ENCODE peak calls at places on chromosomes 7 and 10, in seven cellular contexts. H is stromal cell of bone marrow, K is EL, Y is Kasumi-1, M is iris pigment epithelial cell, P is nucleus accumbens, F is SHP77 treated with DMSO at 0.1 percent for 48 hours. T is an unnamed sample.

GRCh38 chr7:75638607-75639070 is 100.1 kb downstream of the HIP1 start:
- DNase-seq in H (no peak), K (peak), Y (no peak), M (no peak), P (peak), F (no peak), T (no peak)

GRCh38 chr10:91493313-91493712 is 83.2 kb downstream of the HECTD2 start:
- DNase-seq in H (peak), K (peak), Y (peak), M (peak), P (no peak), F (no peak), T (peak)

GRCh38 chr10:128779457-128779856 is 653.2 kb upstream of the MKI67 start:
- DNase-seq in H (no peak), K (no peak), Y (no peak), M (no peak), P (no peak), F (no peak), T (no peak)

GRCh38 chr10:84308481-84309304 is 19.7 kb upstream of the CCSER2 start:
- DNase-seq in H (peak), K (peak), Y (peak), M (peak), P (no peak), F (no peak), T (no peak)

GRCh38 chr7:119256446-119257131 is 1016.4 kb upstream of the KCND2 start:
- DNase-seq in H (no peak), K (no peak), Y (no peak), M (no peak), P (no peak), F (peak), T (no peak)

GRCh38 chr7:71290382-71290781 is 158.4 kb downstream of the GALNT17 start:
- DNase-seq in H (no peak), K (no peak), Y (no peak), M (no peak), P (no peak), F (no peak), T (no peak)

GRCh38 chr10:132848951-132849545 is 63.1 kb upstream of the NKX6-2 start:
- DNase-seq in H (no peak), K (no peak), Y (no peak), M (no peak), P (no peak), F (no peak), T (no peak)

GRCh38 chr7:43083091-43083490 is 29.4 kb upstream of the HECW1 start:
- DNase-seq in H (no peak), K (no peak), Y (no peak), M (peak), P (no peak), F (no peak), T (no peak)

GRCh38 chr10:27759483-27760281 is 14.1 kb upstream of the MKX start:
- DNase-seq in H (no peak), K (no peak), Y (no peak), M (no peak), P (no peak), F (no peak), T (no peak)

GRCh38 chr10:116995648-116996047 is 9.3 kb downstream of the SHTN1 start:
- DNase-seq in H (no peak), K (no peak), Y (no peak), M (no peak), P (no peak), F (no peak), T (no peak)

GRCh38 chr10:96625173-96625572 is 38.4 kb upstream of the TM9SF3 start:
- DNase-seq in H (no peak), K (no peak), Y (no peak), M (no peak), P (no peak), F (no peak), T (no peak)

GRCh38 chr10:128062331-128062730 is 63.9 kb downstream of the MKI67 start:
- DNase-seq in H (no peak), K (no peak), Y (peak), M (no peak), P (no peak), F (no peak), T (no peak)

GRCh38 chr7:23299770-23300300 is 696 bp downstream of the MALSU1 start:
- DNase-seq in H (no peak), K (peak), Y (peak), M (peak), P (no peak), F (no peak), T (no peak)

GRCh38 chr7:132655071-132655761 is 78.9 kb upstream of the PLXNA4 start:
- DNase-seq in H (no peak), K (peak), Y (peak), M (peak), P (no peak), F (no peak), T (no peak)

GRCh38 chr10:78362406-78363022 is 328.9 kb downstream of the RPS24 start:
- DNase-seq in H (no peak), K (peak), Y (peak), M (peak), P (no peak), F (no peak), T (no peak)

GRCh38 chr7:22726345-22726848 is 603 bp upstream of the IL6 start:
- DNase-seq in H (peak), K (peak), Y (peak), M (peak), P (peak), F (peak), T (no peak)

GRCh38 chr10:132389631-132390454 is 7.2 kb upstream of the PWWP2B start:
- DNase-seq in H (no peak), K (no peak), Y (no peak), M (no peak), P (no peak), F (no peak), T (no peak)

GRCh38 chr10:131859341-131860020 is 41.3 kb upstream of the PPP2R2D start:
- DNase-seq in H (no peak), K (no peak), Y (no peak), M (no peak), P (no peak), F (no peak), T (no peak)

GRCh38 chr10:74586088-74586585 is 240.3 kb upstream of the KAT6B start:
- DNase-seq in H (no peak), K (no peak), Y (peak), M (peak), P (no peak), F (no peak), T (no peak)

GRCh38 chr10:78718032-78718572 is 350.7 kb upstream of the ZMIZ1 start:
- DNase-seq in H (no peak), K (no peak), Y (no peak), M (no peak), P (no peak), F (no peak), T (no peak)

GRCh38 chr10:92542458-92542857 is 31.4 kb downstream of the IDE start:
- DNase-seq in H (no peak), K (no peak), Y (no peak), M (no peak), P (no peak), F (no peak), T (no peak)

GRCh38 chr7:43647314-43647691 is 64.4 kb downstream of the STK17A start:
- DNase-seq in H (no peak), K (peak), Y (no peak), M (peak), P (no peak), F (no peak), T (peak)

GRCh38 chr7:57364933-57365710 is 84.9 kb upstream of the ZNF716 start:
- DNase-seq in H (no peak), K (no peak), Y (no peak), M (no peak), P (no peak), F (no peak), T (no peak)

GRCh38 chr7:105678811-105679495 is 97.7 kb upstream of the EFCAB10 start:
- DNase-seq in H (peak), K (no peak), Y (peak), M (peak), P (peak), F (peak), T (no peak)

GRCh38 chr10:123884907-123885381 is 6.7 kb downstream of the CPXM2 start:
- DNase-seq in H (no peak), K (no peak), Y (no peak), M (no peak), P (no peak), F (no peak), T (no peak)

GRCh38 chr7:47580175-47580701 is 1.7 kb downstream of the TNS3 start:
- DNase-seq in H (no peak), K (peak), Y (no peak), M (no peak), P (no peak), F (no peak), T (no peak)

GRCh38 chr7:135905858-135906257 is 71.3 kb downstream of the MTPN start:
- DNase-seq in H (no peak), K (no peak), Y (no peak), M (no peak), P (no peak), F (no peak), T (no peak)

GRCh38 chr10:5563991-5564536 is 39.3 kb downstream of the CALML3 start:
- DNase-seq in H (peak), K (peak), Y (no peak), M (peak), P (no peak), F (no peak), T (no peak)

GRCh38 chr10:97463363-97464132 is 17.6 kb downstream of the ZDHHC16 start:
- DNase-seq in H (peak), K (peak), Y (peak), M (peak), P (peak), F (peak), T (peak)

GRCh38 chr10:28948045-28948444 is 270.7 kb downstream of the BAMBI start:
- DNase-seq in H (no peak), K (peak), Y (no peak), M (peak), P (no peak), F (no peak), T (no peak)

GRCh38 chr10:90440870-90441269 is 417.0 kb downstream of the HTR7 start:
- DNase-seq in H (no peak), K (no peak), Y (no peak), M (no peak), P (no peak), F (no peak), T (no peak)

GRCh38 chr10:69360485-69361302 is 56.0 kb downstream of the TACR2 start:
- DNase-seq in H (peak), K (peak), Y (no peak), M (peak), P (no peak), F (no peak), T (peak)

GRCh38 chr7:45902820-45903219 is 14.5 kb downstream of the IGFBP1 start:
- DNase-seq in H (no peak), K (no peak), Y (no peak), M (no peak), P (no peak), F (no peak), T (no peak)

T was measured in AG09309.